ENCODE peak calls at places on chromosomes 7 and 10, in seven cellular contexts. B, N, R, W, X, F and Z are unnamed samples.
A peak's percentile ranks its signal among the peaks of the same experiment; 100 is the strongest.

GRCh38 chr10:30687698-30688213 is 58.2 kb upstream of the LYZL2 start:
- DNase-seq in W (peak; percentile 64), X (peak; percentile 83), F (peak; percentile 83), B (peak; percentile 41), R (peak; percentile 38), N (peak; percentile 83), Z (peak; percentile 75)

GRCh38 chr10:13891542-13892431 is 305.0 kb downstream of the PRPF18 start:
- DNase-seq in W (peak; percentile 45), R (no peak), X (no peak), F (peak; percentile 17), N (peak; percentile 62), B (no peak), Z (no peak)

GRCh38 chr10:127102176-127102575 is 94.2 kb downstream of the INSYN2A start:
- DNase-seq in R (peak; percentile 71), X (no peak), W (no peak), N (no peak), F (no peak), B (no peak), Z (no peak)

GRCh38 chr10:27383595-27384542 is 120.2 kb upstream of the RAB18 start:
- DNase-seq in N (peak; percentile 30), W (no peak), B (no peak), F (no peak), R (peak; percentile 67), X (peak; percentile 20), Z (no peak)

GRCh38 chr7:54788664-54789063 is 29.7 kb upstream of the SEC61G start:
- DNase-seq in X (peak; percentile 95), N (peak; percentile 91), B (no peak), F (peak; percentile 78), W (peak; percentile 26), R (peak; percentile 99), Z (peak; percentile 90)

GRCh38 chr7:73833251-73833919 is 2.6 kb downstream of the CLDN4 start:
- DNase-seq in X (no peak), N (no peak), F (no peak), B (peak; percentile 76), W (peak; percentile 74), R (peak; percentile 85), Z (no peak)

GRCh38 chr7:81053623-81054022 is 134.8 kb upstream of the SEMA3C start:
- DNase-seq in R (no peak), W (no peak), X (peak; percentile 28), B (no peak), N (no peak), F (no peak), Z (no peak)

GRCh38 chr7:72281325-72281724 is 130.8 kb downstream of the CALN1 start:
- DNase-seq in F (no peak), N (no peak), R (no peak), B (no peak), X (no peak), W (no peak), Z (no peak)

GRCh38 chr10:64682043-64682442 is 1160.8 kb downstream of the REEP3 start:
- DNase-seq in N (no peak), F (no peak), R (no peak), B (no peak), W (no peak), X (peak; percentile 0), Z (no peak)

GRCh38 chr7:136205956-136206355 is 228.8 kb upstream of the MTPN start:
- DNase-seq in F (no peak), N (no peak), W (no peak), R (no peak), X (no peak), B (no peak), Z (no peak)

GRCh38 chr10:94320285-94320914 is 42.3 kb downstream of the NOC3L start:
- DNase-seq in W (peak; percentile 81), N (peak; percentile 69), B (peak; percentile 53), F (peak; percentile 72), R (peak; percentile 33), X (peak; percentile 77), Z (peak; percentile 72)

GRCh38 chr10:71998840-71999194 is 34.6 kb downstream of the CHST3 start:
- DNase-seq in F (peak; percentile 51), N (peak; percentile 87), X (peak; percentile 75), W (no peak), R (peak; percentile 95), B (no peak), Z (peak; percentile 71)

GRCh38 chr10:104038537-104038936 is 47.1 kb downstream of the COL17A1 start:
- DNase-seq in N (no peak), W (no peak), B (no peak), F (no peak), X (no peak), R (no peak), Z (no peak)

GRCh38 chr7:99272476-99273045 is at the start of gene MYH16:
- DNase-seq in W (no peak), B (no peak), R (peak; percentile 73), F (no peak), X (no peak), N (peak; percentile 4), Z (no peak)

GRCh38 chr7:99265848-99266247 is 6.8 kb upstream of the MYH16 start:
- DNase-seq in W (no peak), B (no peak), N (no peak), R (no peak), F (no peak), X (no peak), Z (no peak)

GRCh38 chr7:99268361-99268908 is 4.2 kb upstream of the MYH16 start:
- DNase-seq in N (no peak), R (no peak), B (no peak), W (no peak), X (no peak), F (no peak), Z (no peak)

GRCh38 chr7:99270702-99271101 is 1.9 kb upstream of the MYH16 start:
- DNase-seq in B (no peak), N (no peak), F (no peak), R (no peak), W (peak; percentile 15), X (no peak), Z (no peak)

GRCh38 chr7:99267530-99268360 is 4.9 kb upstream of the MYH16 start:
- DNase-seq in W (peak; percentile 63), N (peak; percentile 97), B (peak; percentile 24), F (no peak), X (peak; percentile 82), R (peak; percentile 93), Z (peak; percentile 77)
- H3K4me3 ChIP-seq in W (no peak overlapping the region), N (no peak overlapping the region), B (no peak overlapping the region), F (no peak overlapping the region), X (no peak overlapping the region), R (no peak overlapping the region), Z (no peak overlapping the region)

DNA sequence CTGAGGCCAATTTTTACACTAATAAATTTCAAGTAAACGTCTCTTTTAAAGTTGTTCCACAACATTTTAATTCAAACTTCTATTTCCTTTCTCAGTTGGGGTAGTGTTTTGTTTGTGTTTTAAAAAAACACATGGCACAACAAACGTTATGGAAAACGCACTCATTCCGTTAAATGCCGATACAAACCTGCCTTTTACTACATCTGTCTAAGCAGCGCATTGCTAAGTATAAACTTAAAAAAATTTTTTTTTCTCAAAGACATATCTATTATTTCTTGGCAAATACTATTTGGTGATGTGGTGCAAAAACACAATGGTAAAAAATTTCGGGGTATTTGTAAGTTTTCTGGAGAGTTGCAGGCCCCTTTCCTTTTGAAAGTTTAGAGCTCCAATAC is 1.4 kb downstream of the SKIDA1 start:
- DNase-seq in X (no peak), N (no peak), F (no peak), R (no peak), B (no peak), W (no peak), Z (no peak)
- H3K4me3 ChIP-seq in X (peak overlapping the region; percentile 65), N (peak overlapping the region; percentile 86), F (peak overlapping the region; percentile 63), R (peak overlapping the region; percentile 71), B (no peak overlapping the region), W (no peak overlapping the region), Z (no peak overlapping the region)

GRCh38 chr7:138658889-138659288 is 42.3 kb downstream of the SVOPL start:
- DNase-seq in X (no peak), B (no peak), W (no peak), R (peak; percentile 82), N (no peak), F (no peak), Z (no peak)
- H3K4me3 ChIP-seq in X (no peak overlapping the region), B (no peak overlapping the region), W (no peak overlapping the region), R (no peak overlapping the region), N (no peak overlapping the region), F (no peak overlapping the region), Z (no peak overlapping the region)

GRCh38 chr10:110501142-110501937 is 3.6 kb downstream of the DUSP5 start:
- DNase-seq in F (peak; percentile 94), N (peak; percentile 98), R (peak; percentile 83), W (peak; percentile 79), B (peak; percentile 76), X (peak; percentile 96), Z (peak; percentile 93)

GRCh38 chr10:110503528-110504110 is 5.9 kb downstream of the DUSP5 start:
- DNase-seq in R (no peak), X (no peak), B (no peak), N (no peak), W (no peak), F (no peak), Z (no peak)

GRCh38 chr10:110502851-110503301 is 5.2 kb downstream of the DUSP5 start:
- DNase-seq in X (peak; percentile 69), N (peak; percentile 90), B (peak; percentile 41), R (no peak), W (no peak), F (peak; percentile 72), Z (peak; percentile 93)

GRCh38 chr10:110500515-110500905 is 2.8 kb downstream of the DUSP5 start:
- DNase-seq in B (no peak), N (peak; percentile 87), X (peak; percentile 71), R (peak; percentile 57), W (no peak), F (no peak), Z (peak; percentile 77)

GRCh38 chr10:110502072-110502845 is 4.6 kb downstream of the DUSP5 start:
- DNase-seq in R (no peak), X (peak; percentile 30), W (no peak), B (no peak), F (no peak), N (no peak), Z (no peak)
- H3K4me3 ChIP-seq in R (peak overlapping the region; percentile 98), X (no peak overlapping the region), W (no peak overlapping the region), B (no peak overlapping the region), F (peak overlapping the region; percentile 69), N (peak overlapping the region; percentile 83), Z (no peak overlapping the region)

GRCh38 chr10:6300106-6300783 is 97.5 kb downstream of the PFKFB3 start:
- DNase-seq in N (peak; percentile 67), R (peak; percentile 67), X (peak; percentile 55), B (peak; percentile 16), W (no peak), F (peak; percentile 43), Z (peak; percentile 54)
- H3K4me3 ChIP-seq in N (peak overlapping the region; percentile 0), R (no peak overlapping the region), X (no peak overlapping the region), B (no peak overlapping the region), W (no peak overlapping the region), F (no peak overlapping the region), Z (no peak overlapping the region)

DNA sequence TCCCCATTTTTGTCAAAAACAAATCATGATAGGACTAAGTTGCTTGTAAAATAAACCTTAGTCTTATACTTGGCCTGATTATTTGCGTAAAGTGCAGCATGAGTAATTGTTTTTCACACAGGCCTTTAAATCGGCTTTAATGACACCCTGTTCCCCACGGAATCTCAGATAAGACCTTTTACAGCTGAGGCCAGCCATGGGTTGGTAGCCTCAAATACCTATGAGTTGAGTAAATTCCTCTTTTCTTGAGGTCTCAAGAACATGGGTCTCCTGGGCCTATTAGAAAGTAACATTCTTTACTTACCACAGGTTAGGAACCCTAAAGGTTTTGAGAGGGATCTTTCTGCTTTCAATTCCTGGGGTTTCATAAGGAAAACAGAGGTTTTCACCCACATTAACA is 761.0 kb upstream of the PHF14 start:
- DNase-seq in W (no peak), X (no peak), R (no peak), F (no peak), B (no peak), N (no peak), Z (no peak)
- H3K4me3 ChIP-seq in W (no peak overlapping the region), X (no peak overlapping the region), R (no peak overlapping the region), F (no peak overlapping the region), B (no peak overlapping the region), N (no peak overlapping the region), Z (no peak overlapping the region)